ENCODE peak calls at places on chromosome 12, in six cellular contexts. U is NAMALWA, T is T47D, B is GM04504, F is HS-5, P is NCI-H1436. X is an unnamed sample.
A peak's percentile ranks its signal among the peaks of the same experiment; 100 is the strongest.

GRCh38 chr12:31589896-31590729 is 823 bp downstream of the DENND5B start:
- DNase-seq in U (peak; percentile 79), T (peak; percentile 70), B (no peak), F (no peak), P (no peak), X (peak; percentile 16)

GRCh38 chr12:14773685-14774073 is 29.6 kb downstream of the WBP11 start:
- DNase-seq in U (no peak), T (no peak), B (no peak), F (no peak), P (no peak), X (no peak)

GRCh38 chr12:57823908-57824640 is 5.5 kb upstream of the AVIL start:
- DNase-seq in U (no peak), T (no peak), B (no peak), F (no peak), P (no peak), X (no peak)

GRCh38 chr12:124835652-124836410 is 27.8 kb downstream of the SCARB1 start:
- DNase-seq in U (no peak), T (no peak), B (peak; percentile 57), F (no peak), P (no peak), X (no peak)

GRCh38 chr12:93824514-93825500 is 147.6 kb downstream of the CRADD start:
- DNase-seq in U (no peak), T (no peak), B (no peak), F (no peak), P (no peak), X (no peak)

GRCh38 chr12:131364903-131365820 is 345.7 kb upstream of the SFSWAP start:
- DNase-seq in U (no peak), T (no peak), B (no peak), F (no peak), P (no peak), X (no peak)

GRCh38 chr12:124149287-124149686 is 145.6 kb upstream of the RFLNA start:
- DNase-seq in U (no peak), T (no peak), B (no peak), F (no peak), P (no peak), X (no peak)

GRCh38 chr12:263574-263973 is 938 bp upstream of the SLC6A13 start:
- DNase-seq in U (no peak), T (no peak), B (no peak), F (peak; percentile 2), P (no peak), X (no peak)

GRCh38 chr12:10307630-10308029 is at the start of gene KLRD1:
- DNase-seq in U (no peak), T (no peak), B (no peak), F (no peak), P (no peak), X (no peak)

GRCh38 chr12:59149995-59150642 is 229.8 kb upstream of the LRIG3 start:
- DNase-seq in U (peak; percentile 85), T (peak; percentile 13), B (peak; percentile 58), F (peak; percentile 64), P (peak; percentile 81), X (peak; percentile 80)

X was measured in fibroblast of the conjunctiva.